ENCODE peak calls at places on chromosomes 3 and 15, in six cellular contexts. F, D, V, R, S and N are unnamed samples. For H3K9me3, the result is how much of the 10 kb centered on the place peaks cover.

GRCh38 chr3:14393440-14394111 is 8.8 kb upstream of the SLC6A6 start:
- DNase-seq in F (no peak), D (no peak), V (no peak), R (no peak), S (no peak), N (no peak)

GRCh38 chr3:131948806-131949205 is 86.0 kb downstream of the CPNE4 start:
- DNase-seq in F (no peak), D (no peak), V (no peak), R (no peak), S (no peak), N (no peak)

GRCh38 chr3:69406156-69406555 is 20.3 kb upstream of the FRMD4B start:
- DNase-seq in F (no peak), D (no peak), V (no peak), R (no peak), S (no peak), N (no peak)

GRCh38 chr3:66581261-66581660 is 80.4 kb upstream of the LRIG1 start:
- DNase-seq in F (no peak), D (no peak), V (no peak), R (no peak), S (no peak), N (no peak)

GRCh38 chr3:50237754-50238548 is 1.9 kb downstream of the GNAI2 start:
- DNase-seq in F (peak), D (no peak), V (peak), R (no peak), S (no peak), N (peak)

GRCh38 chr3:112900088-112900487 is 53.4 kb upstream of the CD200R1L start:
- DNase-seq in F (no peak), D (no peak), V (no peak), R (no peak), S (no peak), N (no peak)

GRCh38 chr3:31534036-31534435 is 1.3 kb downstream of the STT3B start:
- DNase-seq in F (no peak), D (no peak), V (no peak), R (no peak), S (peak), N (no peak)

GRCh38 chr15:61742591-61742990 is 317.7 kb downstream of the VPS13C start:
- DNase-seq in F (no peak), D (no peak), V (no peak), R (no peak), S (no peak), N (no peak)

GRCh38 chr15:100259266-100259665 is 82.5 kb downstream of the ADAMTS17 start:
- DNase-seq in F (no peak), D (no peak), V (no peak), R (no peak), S (no peak), N (no peak)

GRCh38 chr3:4656059-4656458 is 162.9 kb downstream of the ITPR1 start:
- DNase-seq in F (no peak), D (peak), V (peak), R (peak), S (peak), N (no peak)

GRCh38 chr3:138265745-138266144 is 63.9 kb downstream of the NME9 start:
- DNase-seq in F (no peak), D (no peak), V (no peak), R (no peak), S (no peak), N (no peak)

GRCh38 chr3:157618075-157618760 is 115.0 kb upstream of the VEPH1 start:
- DNase-seq in F (no peak), D (no peak), V (no peak), R (peak), S (peak), N (no peak)

GRCh38 chr3:119098620-119099222 is 47.2 kb upstream of the TEX55 start:
- DNase-seq in F (no peak), D (no peak), V (no peak), R (peak), S (peak), N (no peak)

GRCh38 chr3:157059661-157060060 is 100.3 kb downstream of the CCNL1 start:
- DNase-seq in F (no peak), D (no peak), V (no peak), R (no peak), S (no peak), N (no peak)

GRCh38 chr3:85102774-85103173 is 144.0 kb downstream of the CADM2 start:
- DNase-seq in F (no peak), D (no peak), V (no peak), R (no peak), S (no peak), N (no peak)

GRCh38 chr3:42179110-42179725 is 86.8 kb downstream of the CCK start:
- DNase-seq in F (no peak), D (no peak), V (no peak), R (peak), S (peak), N (no peak)

GRCh38 chr3:66113542-66113941 is 74.8 kb upstream of the MAGI1 start:
- DNase-seq in F (no peak), D (no peak), V (no peak), R (no peak), S (no peak), N (no peak)

GRCh38 chr15:63979227-63979793 is 67.0 kb downstream of the DAPK2 start:
- DNase-seq in F (no peak), D (peak), V (no peak), R (no peak), S (no peak), N (no peak)

GRCh38 chr15:29736012-29736744 is 86.1 kb downstream of the TJP1 start:
- DNase-seq in F (no peak), D (no peak), V (no peak), R (no peak), S (no peak), N (no peak)

GRCh38 chr15:29711531-29711930 is 110.7 kb downstream of the TJP1 start:
- DNase-seq in F (no peak), D (no peak), V (no peak), R (no peak), S (no peak), N (no peak)

GRCh38 chr3:189419022-189419421 is 212.2 kb upstream of the TP63 start:
- DNase-seq in F (no peak), D (no peak), V (no peak), R (no peak), S (no peak), N (no peak)

GRCh38 chr15:75042730-75043508 is 19.5 kb downstream of the PPCDC start:
- DNase-seq in F (peak), D (peak), V (peak), R (no peak), S (peak), N (no peak)

GRCh38 chr15:32657198-32657886 is 15.8 kb downstream of the SCG5 start:
- DNase-seq in F (no peak), D (no peak), V (peak), R (no peak), S (no peak), N (no peak)

GRCh38 chr15:99123706-99124451 is 19.0 kb downstream of the SYNM start:
- DNase-seq in F (no peak), D (peak), V (peak), R (peak), S (peak), N (no peak)

GRCh38 chr3:194572944-194573491 is 60.2 kb downstream of the TMEM44 start:
- DNase-seq in F (no peak), D (no peak), V (no peak), R (no peak), S (no peak), N (no peak)

GRCh38 chr3:121155023-121155422 is 247.0 kb downstream of the STXBP5L start:
- DNase-seq in F (no peak), D (no peak), V (no peak), R (no peak), S (no peak), N (no peak)

GRCh38 chr3:178699810-178700209 is 163.6 kb downstream of the KCNMB2 start:
- DNase-seq in F (no peak), D (no peak), V (no peak), R (no peak), S (no peak), N (no peak)
- H3K9me3 ChIP-seq in F (under half), D (under half), V (under half), R (under half), S (under half), N (under half)

GRCh38 chr15:48671381-48672022 is 26.0 kb upstream of the FBN1 start:
- DNase-seq in F (no peak), D (no peak), V (no peak), R (peak), S (no peak), N (no peak)
- H3K9me3 ChIP-seq in F (under half), D (under half), V (under half), R (under half), S (under half), N (under half)

GRCh38 chr15:26372712-26373111 is 400.2 kb downstream of the GABRB3 start:
- DNase-seq in F (no peak), D (no peak), V (no peak), R (no peak), S (no peak), N (no peak)
- H3K9me3 ChIP-seq in F (under half), D (under half), V (under half), R (under half), S (under half), N (under half)

GRCh38 chr15:95561463-95561862 is 769.0 kb upstream of the NR2F2 start:
- DNase-seq in F (no peak), D (no peak), V (no peak), R (no peak), S (no peak), N (no peak)
- H3K9me3 ChIP-seq in F (under half), D (under half), V (under half), R (under half), S (under half), N (under half)

GRCh38 chr15:25095179-25095578 is 140.4 kb downstream of the SNRPN start:
- DNase-seq in F (no peak), D (no peak), V (no peak), R (no peak), S (no peak), N (no peak)
- H3K9me3 ChIP-seq in F (under half), D (under half), V (half or more), R (under half), S (under half), N (under half)

GRCh38 chr15:25185791-25186190 is 231.0 kb downstream of the SNRPN start:
- DNase-seq in F (no peak), D (no peak), V (no peak), R (no peak), S (no peak), N (no peak)
- H3K9me3 ChIP-seq in F (under half), D (under half), V (half or more), R (half or more), S (under half), N (under half)

DNA sequence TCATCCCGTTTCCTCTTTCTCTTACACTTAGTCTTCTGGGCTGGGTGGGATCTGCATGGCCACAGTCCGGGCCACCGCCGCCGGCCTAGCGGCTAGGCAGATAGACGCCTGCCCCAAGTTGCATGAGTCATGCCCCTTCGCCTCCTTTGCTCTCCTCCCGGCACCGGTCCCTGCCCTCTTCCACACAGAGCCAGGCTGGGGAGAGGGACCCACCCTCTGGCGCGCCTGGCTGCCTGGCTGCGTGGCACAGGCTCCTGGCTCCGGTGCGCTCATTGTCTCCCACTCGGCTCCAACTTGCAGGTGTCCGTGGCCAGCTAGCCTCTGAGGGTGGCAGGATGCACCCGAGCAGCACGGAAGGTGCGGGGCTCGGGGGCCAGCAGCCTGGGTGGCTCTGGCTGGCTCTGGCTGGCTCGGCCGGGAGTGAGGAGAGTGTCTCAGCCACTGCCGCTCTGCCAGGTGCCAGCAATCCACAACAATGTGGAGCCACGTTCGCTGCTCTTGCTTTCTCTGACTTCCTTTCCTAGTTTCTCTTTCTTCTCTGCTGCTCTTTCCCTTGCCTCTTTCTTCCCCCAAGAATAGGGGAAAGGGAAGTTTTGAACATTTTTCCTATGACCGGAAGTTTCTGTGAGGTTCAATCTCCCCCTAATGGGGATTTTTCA is 22.4 kb upstream of the MTHFS start:
- DNase-seq in F (no peak), D (no peak), V (no peak), R (no peak), S (no peak), N (no peak)
- H3K9me3 ChIP-seq in F (under half), D (under half), V (half or more), R (half or more), S (half or more), N (under half)

GRCh38 chr3:93855406-93855805 is 118.3 kb downstream of the PROS1 start:
- DNase-seq in F (no peak), D (no peak), V (no peak), R (no peak), S (no peak), N (no peak)
- H3K9me3 ChIP-seq in F (under half), D (under half), V (under half), R (under half), S (under half), N (under half)

DNA sequence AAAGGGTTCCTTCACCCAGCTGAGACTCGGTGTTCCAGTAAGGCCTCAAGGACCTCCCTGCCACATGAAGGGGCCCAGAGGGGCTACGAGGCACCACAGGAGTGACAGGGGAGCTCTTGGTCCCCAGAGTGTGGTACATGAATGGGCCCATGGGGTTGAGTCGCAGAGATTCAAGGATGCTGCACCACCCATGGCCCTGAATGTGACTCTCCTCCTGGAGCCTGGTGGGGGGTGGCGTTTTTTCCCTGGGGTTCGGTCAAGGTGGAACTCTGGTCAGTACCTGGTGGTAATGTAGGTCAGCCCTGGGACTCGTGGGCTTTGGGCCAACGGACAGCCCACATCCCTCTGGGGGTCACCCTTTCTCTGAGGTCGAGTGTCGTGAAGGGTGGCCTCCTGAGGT is 204.0 kb downstream of the UBE3A start:
- DNase-seq in F (no peak), D (no peak), V (no peak), R (no peak), S (no peak), N (no peak)
- H3K9me3 ChIP-seq in F (under half), D (under half), V (half or more), R (half or more), S (under half), N (under half)